ENCODE peak calls at places on chromosomes 1 and 21, in four cellular contexts. R is occipital lobe, W is lower lobe of right lung, S is prostate gland. U is an unnamed sample.

GRCh38 chr1:174998569-174999215 is 1.1 kb upstream of the CACYBP start:
- DNase-seq in R (no peak), W (no peak), S (peak), U (peak)

GRCh38 chr1:197951089-197951488 is 33.9 kb downstream of the LHX9 start:
- DNase-seq in S (no peak), R (no peak), W (no peak), U (no peak)

GRCh38 chr21:44078411-44078981 is 28.7 kb upstream of the PWP2 start:
- DNase-seq in W (no peak), S (no peak), R (no peak), U (no peak)

GRCh38 chr1:230322967-230323547 is 103.1 kb downstream of the PGBD5 start:
- DNase-seq in S (no peak), R (no peak), W (no peak), U (no peak)

GRCh38 chr1:211630236-211631081 is 45.0 kb downstream of the NEK2 start:
- DNase-seq in W (peak), S (no peak), R (no peak), U (no peak)

GRCh38 chr1:28280961-28281360 is 21.6 kb downstream of the SESN2 start:
- DNase-seq in R (no peak), S (no peak), W (no peak), U (no peak)

GRCh38 chr1:241063281-241063680 is 293.7 kb downstream of the RGS7 start:
- DNase-seq in W (no peak), R (no peak), S (no peak), U (no peak)

GRCh38 chr1:41850029-41850428 is 68.7 kb downstream of the HIVEP3 start:
- DNase-seq in R (no peak), S (no peak), W (no peak), U (no peak)

GRCh38 chr1:98344726-98345125 is 316.8 kb upstream of the SNX7 start:
- DNase-seq in R (no peak), W (no peak), S (no peak), U (no peak)

GRCh38 chr1:42944207-42944928 is 14.3 kb downstream of the SLC2A1 start:
- DNase-seq in R (no peak), S (peak), W (no peak), U (no peak)

GRCh38 chr1:214401666-214402065 is 120.7 kb downstream of the SMYD2 start:
- DNase-seq in R (no peak), S (no peak), W (no peak), U (no peak)

GRCh38 chr1:83901547-83902155 is 97.3 kb downstream of the TTLL7 start:
- DNase-seq in R (no peak), W (no peak), S (peak), U (peak)

GRCh38 chr1:177799746-177800145 is 170.1 kb downstream of the SEC16B start:
- DNase-seq in W (no peak), R (no peak), S (no peak), U (no peak)

GRCh38 chr1:147266381-147266780 is 23.9 kb downstream of the CHD1L start:
- DNase-seq in W (no peak), R (no peak), S (no peak), U (no peak)

GRCh38 chr1:19367584-19368041 is 55.5 kb downstream of the SLC66A1 start:
- DNase-seq in R (no peak), W (no peak), S (peak), U (no peak)

GRCh38 chr1:66168919-66169725 is 364.8 kb upstream of the SGIP1 start:
- DNase-seq in S (no peak), W (no peak), R (no peak), U (no peak)

U was measured in LNCaP clone FGC.